ENCODE peak calls at places on chromosomes 7 and 10, in six cellular contexts. T, S, R, D, P and A are unnamed samples.

GRCh38 chr10:75401569-75402485 is at the start of gene ZNF503:
- DNase-seq in T (peak; percentile 98), S (peak; percentile 27), R (peak; percentile 94), D (peak; percentile 88), P (peak; percentile 63), A (peak; percentile 80)

GRCh38 chr7:15839415-15840100 is 153.1 kb upstream of the MEOX2 start:
- DNase-seq in T (no peak), S (no peak), R (no peak), D (peak; percentile 59), P (no peak), A (peak; percentile 74)

GRCh38 chr10:112898540-112899395 is 51.3 kb upstream of the TCF7L2 start:
- DNase-seq in T (peak; percentile 90), S (no peak), R (peak; percentile 75), D (peak; percentile 85), P (no peak), A (peak; percentile 85)

GRCh38 chr10:35626971-35627507 is 15.1 kb downstream of the FZD8 start:
- DNase-seq in T (no peak), S (no peak), R (no peak), D (no peak), P (no peak), A (no peak)

GRCh38 chr10:133162178-133162909 is 2.3 kb downstream of the KNDC1 start:
- DNase-seq in T (peak; percentile 25), S (no peak), R (no peak), D (no peak), P (no peak), A (no peak)

GRCh38 chr10:24313233-24313632 is 104.3 kb downstream of the KIAA1217 start:
- DNase-seq in T (no peak), S (no peak), R (no peak), D (no peak), P (no peak), A (no peak)

GRCh38 chr7:140209866-140210609 is 33.3 kb upstream of the KDM7A start:
- DNase-seq in T (no peak), S (peak; percentile 85), R (no peak), D (no peak), P (no peak), A (no peak)

GRCh38 chr10:110076559-110077318 is 69.0 kb downstream of the ADD3 start:
- DNase-seq in T (peak; percentile 93), S (peak; percentile 76), R (peak; percentile 3), D (no peak), P (no peak), A (no peak)

GRCh38 chr10:60473557-60473956 is 83.9 kb upstream of the ANK3 start:
- DNase-seq in T (peak; percentile 18), S (no peak), R (no peak), D (no peak), P (no peak), A (no peak)

GRCh38 chr7:36281945-36282727 is 107.5 kb upstream of the ANLN start:
- DNase-seq in T (no peak), S (no peak), R (no peak), D (no peak), P (no peak), A (no peak)
- H3K9ac ChIP-seq in T (no peak overlapping the region), S (no peak overlapping the region), R (no peak overlapping the region), D (no peak overlapping the region), P (no peak overlapping the region), A (peak overlapping the region; percentile 36)

GRCh38 chr10:93463723-93464511 is 18.2 kb downstream of the MYOF start:
- DNase-seq in T (no peak), S (no peak), R (no peak), D (no peak), P (no peak), A (no peak)

GRCh38 chr10:93461124-93461806 is 20.9 kb downstream of the MYOF start:
- DNase-seq in T (no peak), S (no peak), R (no peak), D (no peak), P (no peak), A (no peak)

GRCh38 chr10:93462371-93462770 is 19.8 kb downstream of the MYOF start:
- DNase-seq in T (no peak), S (no peak), R (no peak), D (no peak), P (no peak), A (no peak)

GRCh38 chr10:93462881-93463280 is 19.3 kb downstream of the MYOF start:
- DNase-seq in T (no peak), S (peak; percentile 23), R (no peak), D (no peak), P (no peak), A (no peak)

DNA sequence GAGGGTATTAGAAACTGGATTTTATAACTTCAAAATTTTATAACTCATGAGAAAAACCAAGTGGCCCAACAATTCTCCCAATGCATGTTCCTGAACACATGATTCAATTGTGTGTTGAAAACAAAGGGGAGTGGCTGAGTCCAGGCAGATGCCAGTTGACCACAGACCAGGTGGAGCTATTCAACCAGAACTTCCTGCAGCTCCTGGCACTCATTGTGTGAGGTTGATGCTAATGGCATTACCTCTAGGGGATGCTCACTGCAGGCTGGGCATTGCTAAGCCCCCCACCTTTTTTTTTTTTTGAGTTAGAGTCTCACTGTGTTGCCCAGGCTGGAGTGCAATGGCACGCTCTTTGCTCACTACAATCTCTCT is 20.3 kb downstream of the MYOF start:
- DNase-seq in T (no peak), S (no peak), R (peak; percentile 65), D (no peak), P (no peak), A (no peak)
- TF ChIP-seq ZNF274 in T (no peak), S (no peak), R (no peak), D (no peak), P (no peak), A (no peak)

DNA sequence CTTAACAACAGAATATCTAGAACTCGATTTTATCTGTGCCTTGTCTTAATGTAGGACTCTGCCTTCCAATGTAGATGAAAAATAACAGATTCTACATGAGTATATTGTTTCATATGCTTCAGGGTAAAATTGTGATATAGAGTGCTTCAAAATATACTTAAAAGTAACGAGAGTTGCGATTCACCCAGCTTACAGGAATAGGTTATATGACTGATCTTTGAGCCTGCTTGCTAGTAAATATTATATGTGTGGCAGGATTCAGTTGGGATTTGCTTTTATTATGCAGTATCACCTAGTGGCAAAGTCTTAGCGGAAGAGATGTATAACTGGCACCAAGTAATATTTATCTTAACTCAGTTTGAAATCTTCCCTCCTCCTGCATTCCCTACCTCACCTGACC is 183.3 kb downstream of the SEMA3E start:
- DNase-seq in T (no peak), S (no peak), R (no peak), D (no peak), P (no peak), A (no peak)
- H3K9ac ChIP-seq in T (no peak overlapping the region), S (no peak overlapping the region), R (no peak overlapping the region), D (no peak overlapping the region), P (no peak overlapping the region), A (no peak overlapping the region)

DNA sequence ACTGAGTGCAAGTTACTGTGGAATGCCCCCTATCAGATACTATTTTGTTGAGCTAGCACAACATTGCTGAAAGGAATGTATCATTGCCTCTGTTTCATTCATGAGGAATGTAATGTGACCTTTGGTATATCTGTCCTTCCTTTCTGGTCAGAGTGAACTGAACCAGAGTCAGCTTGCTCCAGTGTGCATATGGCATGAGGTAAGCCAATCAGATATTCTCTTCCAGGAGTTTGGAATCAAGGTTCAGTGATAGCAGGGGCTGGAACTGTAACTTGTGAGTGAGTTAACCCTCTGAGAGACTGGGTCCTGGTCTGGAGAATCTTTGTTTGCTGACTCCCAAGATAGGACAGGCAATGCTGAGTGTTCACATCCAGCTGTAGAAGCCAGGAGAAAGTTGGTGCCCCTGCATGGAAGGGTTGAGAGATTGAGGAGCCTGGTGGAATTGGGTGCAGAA is 45.3 kb upstream of the OSBPL3 start:
- DNase-seq in T (peak; percentile 96), S (no peak), R (no peak), D (no peak), P (no peak), A (no peak)
- TF ChIP-seq ZNF274 in T (no peak), S (no peak), R (no peak), D (no peak), P (no peak), A (no peak)

GRCh38 chr7:125663961-125664360 is 734.3 kb upstream of the POT1 start:
- DNase-seq in T (no peak), S (no peak), R (no peak), D (no peak), P (no peak), A (no peak)
- H3K9ac ChIP-seq in T (no peak overlapping the region), S (no peak overlapping the region), R (no peak overlapping the region), D (no peak overlapping the region), P (no peak overlapping the region), A (no peak overlapping the region)

GRCh38 chr7:55019329-55019690 is 493 bp downstream of the EGFR start:
- DNase-seq in T (no peak), S (no peak), R (no peak), D (no peak), P (no peak), A (peak; percentile 27)

GRCh38 chr7:55017841-55018240 is 976 bp upstream of the EGFR start:
- DNase-seq in T (no peak), S (no peak), R (no peak), D (no peak), P (no peak), A (no peak)

GRCh38 chr7:55019691-55020480 is 1.1 kb downstream of the EGFR start:
- DNase-seq in T (no peak), S (no peak), R (no peak), D (peak; percentile 61), P (no peak), A (no peak)

GRCh38 chr7:55020481-55020871 is 1.7 kb downstream of the EGFR start:
- DNase-seq in T (no peak), S (no peak), R (no peak), D (no peak), P (no peak), A (no peak)

DNA sequence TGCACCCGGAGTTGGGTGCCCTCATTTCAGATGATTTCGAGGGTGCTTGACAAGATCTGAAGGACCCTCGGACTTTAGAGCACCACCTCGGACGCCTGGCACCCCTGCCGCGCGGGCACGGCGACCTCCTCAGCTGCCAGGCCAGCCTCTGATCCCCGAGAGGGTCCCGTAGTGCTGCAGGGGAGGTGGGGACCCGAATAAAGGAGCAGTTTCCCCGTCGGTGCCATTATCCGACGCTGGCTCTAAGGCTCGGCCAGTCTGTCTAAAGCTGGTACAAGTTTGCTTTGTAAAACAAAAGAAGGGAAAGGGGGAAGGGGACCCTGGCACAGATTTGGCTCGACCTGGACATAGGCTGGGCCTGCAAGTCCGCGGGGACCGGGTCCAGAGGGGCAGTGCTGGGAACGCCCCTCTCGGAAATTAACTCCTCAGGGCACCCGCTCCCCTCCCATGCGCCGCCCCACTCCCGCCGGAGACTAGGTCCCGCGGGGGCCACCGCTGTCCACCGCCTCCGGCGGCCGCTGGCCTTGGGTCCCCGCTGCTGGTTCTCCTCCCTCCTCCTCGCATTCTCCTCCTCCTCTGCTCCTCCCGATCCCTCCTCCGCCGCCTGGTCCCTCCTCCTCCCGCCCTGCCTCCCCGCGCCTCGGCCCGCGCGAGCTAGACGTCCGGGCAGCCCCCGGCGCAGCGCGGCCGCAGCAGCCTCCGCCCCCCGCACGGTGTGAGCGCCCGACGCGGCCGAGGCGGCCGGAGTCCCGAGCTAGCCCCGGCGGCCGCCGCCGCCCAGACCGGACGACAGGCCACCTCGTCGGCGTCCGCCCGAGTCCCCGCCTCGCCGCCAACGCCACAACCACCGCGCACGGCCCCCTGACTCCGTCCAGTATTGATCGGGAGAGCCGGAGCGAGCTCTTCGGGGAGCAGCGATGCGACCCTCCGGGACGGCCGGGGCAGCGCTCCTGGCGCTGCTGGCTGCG is at the start of gene EGFR:
- DNase-seq in T (no peak), S (no peak), R (peak; percentile 40), D (peak; percentile 75), P (no peak), A (peak; percentile 30)
- TF ChIP-seq ZNF274 in T (no peak), S (no peak), R (no peak), D (no peak), P (no peak), A (no peak)

GRCh38 chr7:157011333-157012112 is 1.1 kb upstream of the MNX1 start:
- DNase-seq in T (peak; percentile 86), S (no peak), R (no peak), D (peak; percentile 77), P (no peak), A (no peak)
- H3K9ac ChIP-seq in T (peak overlapping the region; percentile 69), S (no peak overlapping the region), R (peak overlapping the region; percentile 90), D (no peak overlapping the region), P (peak overlapping the region; percentile 59), A (peak overlapping the region; percentile 16)